ENCODE peak calls at places on chromosomes 7 and 10, in six cellular contexts. One of them, this sample, is unnamed. For H3K4me1, the result is how much of the 10 kb centered on the place peaks cover.

GRCh38 chr7:132614428-132615076 is 38.3 kb upstream of the PLXNA4 start:
- DNase-seq in uterus: no peak
- DNase-seq in aorta: peak
- DNase-seq in mesendoderm: peak
- DNase-seq in tibial artery: no peak
- DNase-seq in heart right ventricle: peak
- DNase-seq in this sample: no peak

GRCh38 chr10:58834093-58834674 is 321.5 kb downstream of the BICC1 start:
- DNase-seq in uterus: no peak
- DNase-seq in aorta: no peak
- DNase-seq in mesendoderm: no peak
- DNase-seq in tibial artery: no peak
- DNase-seq in heart right ventricle: no peak
- DNase-seq in this sample: no peak

GRCh38 chr10:86207226-86207625 is 159.4 kb downstream of the GRID1 start:
- DNase-seq in uterus: no peak
- DNase-seq in aorta: peak
- DNase-seq in mesendoderm: no peak
- DNase-seq in tibial artery: no peak
- DNase-seq in heart right ventricle: no peak
- DNase-seq in this sample: no peak

GRCh38 chr10:86846088-86846487 is 89.7 kb downstream of the BMPR1A start:
- DNase-seq in uterus: no peak
- DNase-seq in aorta: no peak
- DNase-seq in mesendoderm: no peak
- DNase-seq in tibial artery: no peak
- DNase-seq in heart right ventricle: no peak
- DNase-seq in this sample: no peak

GRCh38 chr10:116627386-116627933 is 6.7 kb downstream of the PNLIPRP2 start:
- DNase-seq in uterus: no peak
- DNase-seq in aorta: no peak
- DNase-seq in mesendoderm: peak
- DNase-seq in tibial artery: no peak
- DNase-seq in heart right ventricle: no peak
- DNase-seq in this sample: no peak

GRCh38 chr7:151686826-151687225 is 167.1 kb upstream of the RHEB start:
- DNase-seq in uterus: no peak
- DNase-seq in aorta: no peak
- DNase-seq in mesendoderm: no peak
- DNase-seq in tibial artery: no peak
- DNase-seq in heart right ventricle: no peak
- DNase-seq in this sample: no peak

GRCh38 chr10:59240581-59241183 is 64.2 kb downstream of the PHYHIPL start:
- DNase-seq in uterus: no peak
- DNase-seq in aorta: no peak
- DNase-seq in mesendoderm: peak
- DNase-seq in tibial artery: no peak
- DNase-seq in heart right ventricle: no peak
- DNase-seq in this sample: no peak

GRCh38 chr10:21194510-21194993 is 297.4 kb upstream of the NEBL start:
- DNase-seq in uterus: no peak
- DNase-seq in aorta: no peak
- DNase-seq in mesendoderm: no peak
- DNase-seq in tibial artery: no peak
- DNase-seq in heart right ventricle: no peak
- DNase-seq in this sample: peak

GRCh38 chr10:92517034-92517655 is 56.7 kb downstream of the IDE start:
- DNase-seq in uterus: peak
- DNase-seq in aorta: no peak
- DNase-seq in mesendoderm: peak
- DNase-seq in tibial artery: no peak
- DNase-seq in heart right ventricle: no peak
- DNase-seq in this sample: peak

GRCh38 chr7:70975816-70976215 is 156.1 kb upstream of the GALNT17 start:
- DNase-seq in uterus: no peak
- DNase-seq in aorta: no peak
- DNase-seq in mesendoderm: no peak
- DNase-seq in tibial artery: no peak
- DNase-seq in heart right ventricle: no peak
- DNase-seq in this sample: no peak

GRCh38 chr10:74799840-74800239 is 26.6 kb upstream of the KAT6B start:
- DNase-seq in uterus: no peak
- DNase-seq in aorta: no peak
- DNase-seq in mesendoderm: no peak
- DNase-seq in tibial artery: no peak
- DNase-seq in heart right ventricle: no peak
- DNase-seq in this sample: peak

GRCh38 chr7:64874562-64875250 is 28.4 kb upstream of the ZNF273 start:
- DNase-seq in uterus: no peak
- DNase-seq in aorta: peak
- DNase-seq in mesendoderm: no peak
- DNase-seq in tibial artery: peak
- DNase-seq in heart right ventricle: no peak
- DNase-seq in this sample: no peak

GRCh38 chr7:105502173-105502572 is 19.9 kb downstream of the PUS7 start:
- DNase-seq in uterus: no peak
- DNase-seq in aorta: no peak
- DNase-seq in mesendoderm: no peak
- DNase-seq in tibial artery: no peak
- DNase-seq in heart right ventricle: no peak
- DNase-seq in this sample: no peak

GRCh38 chr7:5559586-5559985 is 136.0 kb upstream of the TNRC18 start:
- DNase-seq in uterus: no peak
- DNase-seq in aorta: no peak
- DNase-seq in mesendoderm: no peak
- DNase-seq in tibial artery: no peak
- DNase-seq in heart right ventricle: no peak
- DNase-seq in this sample: no peak

GRCh38 chr7:47937711-47938573 is 10.3 kb downstream of the PKD1L1 start:
- DNase-seq in uterus: no peak
- DNase-seq in aorta: no peak
- DNase-seq in mesendoderm: no peak
- DNase-seq in tibial artery: no peak
- DNase-seq in heart right ventricle: no peak
- DNase-seq in this sample: no peak

GRCh38 chr10:106506509-106507265 is 657.8 kb downstream of the SORCS1 start:
- DNase-seq in uterus: no peak
- DNase-seq in aorta: no peak
- DNase-seq in mesendoderm: no peak
- DNase-seq in tibial artery: no peak
- DNase-seq in heart right ventricle: no peak
- DNase-seq in this sample: peak

GRCh38 chr10:106502651-106503050 is 661.9 kb downstream of the SORCS1 start:
- DNase-seq in uterus: no peak
- DNase-seq in aorta: no peak
- DNase-seq in mesendoderm: no peak
- DNase-seq in tibial artery: no peak
- DNase-seq in heart right ventricle: no peak
- DNase-seq in this sample: no peak

GRCh38 chr10:106500585-106501525 is 663.7 kb downstream of the SORCS1 start:
- DNase-seq in uterus: no peak
- DNase-seq in aorta: no peak
- DNase-seq in mesendoderm: peak
- DNase-seq in tibial artery: no peak
- DNase-seq in heart right ventricle: no peak
- DNase-seq in this sample: no peak

GRCh38 chr10:106508920-106509319 is 655.6 kb downstream of the SORCS1 start:
- DNase-seq in uterus: no peak
- DNase-seq in aorta: no peak
- DNase-seq in mesendoderm: no peak
- DNase-seq in tibial artery: no peak
- DNase-seq in heart right ventricle: no peak
- DNase-seq in this sample: no peak

DNA sequence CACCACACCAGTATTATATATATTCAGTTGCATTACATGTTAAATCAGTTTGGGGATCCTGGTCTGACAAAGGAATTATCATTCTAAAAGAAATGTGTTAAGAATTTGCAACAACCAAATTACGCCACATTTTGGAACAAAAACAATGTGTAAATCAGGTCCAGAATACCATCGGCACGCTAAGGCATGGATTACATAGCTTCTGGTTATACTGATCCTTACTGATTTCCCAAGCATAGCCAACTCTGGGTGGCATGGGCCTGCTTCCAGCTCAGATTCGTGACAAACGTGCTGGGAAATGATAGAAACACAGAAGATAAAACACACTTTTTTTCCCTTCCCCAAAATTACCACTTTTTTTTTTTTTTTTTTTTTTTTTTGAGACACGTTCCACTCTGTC is 660.0 kb downstream of the SORCS1 start:
- DNase-seq in uterus: no peak
- DNase-seq in aorta: no peak
- DNase-seq in mesendoderm: no peak
- DNase-seq in tibial artery: no peak
- DNase-seq in heart right ventricle: no peak
- DNase-seq in this sample: no peak
- H3K27ac ChIP-seq in uterus: no peak
- H3K27ac ChIP-seq in aorta: no peak
- H3K27ac ChIP-seq in mesendoderm: no peak
- H3K27ac ChIP-seq in tibial artery: no peak
- H3K27ac ChIP-seq in heart right ventricle: no peak
- H3K27ac ChIP-seq in this sample: no peak

GRCh38 chr7:50662059-50662689 is 97.0 kb upstream of the DDC start:
- DNase-seq in uterus: no peak
- DNase-seq in aorta: peak
- DNase-seq in mesendoderm: no peak
- DNase-seq in tibial artery: no peak
- DNase-seq in heart right ventricle: no peak
- DNase-seq in this sample: no peak
- H3K4me1 ChIP-seq in uterus: under half
- H3K4me1 ChIP-seq in aorta: under half
- H3K4me1 ChIP-seq in mesendoderm: under half
- H3K4me1 ChIP-seq in tibial artery: under half
- H3K4me1 ChIP-seq in heart right ventricle: under half
- H3K4me1 ChIP-seq in this sample: under half

GRCh38 chr10:24484771-24485170 is 238.9 kb downstream of the ARHGAP21 start:
- DNase-seq in uterus: no peak
- DNase-seq in aorta: no peak
- DNase-seq in mesendoderm: no peak
- DNase-seq in tibial artery: no peak
- DNase-seq in heart right ventricle: no peak
- DNase-seq in this sample: no peak
- H3K27ac ChIP-seq in uterus: no peak
- H3K27ac ChIP-seq in aorta: no peak
- H3K27ac ChIP-seq in mesendoderm: no peak
- H3K27ac ChIP-seq in tibial artery: no peak
- H3K27ac ChIP-seq in heart right ventricle: no peak
- H3K27ac ChIP-seq in this sample: peak

GRCh38 chr7:101108961-101109360 is 17.9 kb upstream of the SERPINE1 start:
- DNase-seq in uterus: no peak
- DNase-seq in aorta: no peak
- DNase-seq in mesendoderm: no peak
- DNase-seq in tibial artery: no peak
- DNase-seq in heart right ventricle: no peak
- DNase-seq in this sample: peak
- H3K4me1 ChIP-seq in uterus: under half
- H3K4me1 ChIP-seq in aorta: under half
- H3K4me1 ChIP-seq in mesendoderm: under half
- H3K4me1 ChIP-seq in tibial artery: under half
- H3K4me1 ChIP-seq in heart right ventricle: under half
- H3K4me1 ChIP-seq in this sample: under half

DNA sequence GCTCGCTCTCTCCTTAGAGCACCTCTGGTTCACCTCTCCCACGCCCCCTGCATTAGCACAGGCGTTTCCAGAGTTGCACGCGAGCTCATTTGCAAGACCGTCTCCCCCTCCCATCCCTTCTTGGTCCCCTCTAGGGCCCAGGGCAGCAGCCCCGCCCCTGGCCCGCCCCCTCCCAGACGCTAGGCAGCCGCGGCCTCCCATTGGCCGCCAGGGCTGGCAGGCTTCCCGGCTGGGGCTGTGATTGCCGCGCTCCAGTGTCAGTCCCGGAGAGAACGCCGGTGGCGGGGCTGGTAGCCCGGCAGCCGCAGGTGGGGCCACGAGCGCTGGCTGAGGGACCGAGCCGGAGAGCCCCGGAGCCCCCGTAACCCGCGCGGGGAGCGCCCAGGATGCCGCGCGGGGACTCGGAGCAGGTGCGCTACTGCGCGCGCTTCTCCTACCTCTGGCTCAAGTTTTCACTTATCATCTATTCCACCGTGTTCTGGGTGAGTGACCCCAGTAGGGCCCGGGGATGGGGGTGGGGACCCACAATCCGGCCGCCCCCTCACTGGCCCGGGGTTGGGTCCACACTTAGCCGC is at the start of gene TSPAN15:
- DNase-seq in uterus: peak
- DNase-seq in aorta: peak
- DNase-seq in mesendoderm: peak
- DNase-seq in tibial artery: peak
- DNase-seq in heart right ventricle: peak
- DNase-seq in this sample: no peak
- H3K27ac ChIP-seq in uterus: peak
- H3K27ac ChIP-seq in aorta: no peak
- H3K27ac ChIP-seq in mesendoderm: no peak
- H3K27ac ChIP-seq in tibial artery: peak
- H3K27ac ChIP-seq in heart right ventricle: peak
- H3K27ac ChIP-seq in this sample: peak

DNA sequence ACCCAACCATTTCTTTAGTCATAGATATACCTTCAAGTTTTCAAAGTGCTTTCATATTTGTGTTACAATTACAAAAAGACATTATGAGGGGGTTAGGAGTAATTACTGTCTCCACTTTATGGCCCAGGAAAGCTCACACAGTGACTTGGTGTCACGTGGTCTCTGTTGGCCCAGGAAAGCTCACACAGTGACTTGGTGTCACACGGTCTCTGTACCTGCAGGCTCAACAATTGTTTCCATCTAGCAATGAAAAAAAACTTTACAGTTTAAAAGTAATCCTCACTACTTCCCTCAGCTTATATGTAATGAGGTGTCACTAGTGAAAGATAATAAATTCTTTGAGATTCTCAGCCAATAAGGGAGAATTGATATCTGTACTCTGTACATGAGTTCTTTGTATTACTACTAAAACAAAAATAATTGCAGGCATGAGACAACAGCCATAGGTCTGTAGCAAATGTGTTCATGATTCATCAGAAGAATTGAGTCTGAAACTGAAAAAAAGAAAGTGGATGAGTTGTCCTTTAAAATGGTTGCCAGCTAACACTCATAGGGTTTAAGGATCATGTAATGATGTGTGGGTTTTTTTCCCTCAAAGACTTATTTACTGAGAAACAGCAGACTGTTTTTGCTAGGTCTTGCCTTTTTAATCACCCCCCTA is 10.9 kb downstream of the OGDH start:
- DNase-seq in uterus: no peak
- DNase-seq in aorta: no peak
- DNase-seq in mesendoderm: no peak
- DNase-seq in tibial artery: no peak
- DNase-seq in heart right ventricle: no peak
- DNase-seq in this sample: peak
- H3K4me1 ChIP-seq in uterus: under half
- H3K4me1 ChIP-seq in aorta: under half
- H3K4me1 ChIP-seq in mesendoderm: under half
- H3K4me1 ChIP-seq in tibial artery: under half
- H3K4me1 ChIP-seq in heart right ventricle: under half
- H3K4me1 ChIP-seq in this sample: under half